ENCODE peak calls at places on chromosome 10, in nine cellular contexts. K, N, R, M, Y, G, E, P and J are unnamed samples.

GRCh38 chr10:96998329-96998888 is 166.3 kb downstream of the LCOR start:
- DNase-seq in Y (no peak), G (peak; percentile 72), E (no peak), K (no peak), M (no peak), R (peak; percentile 51), N (peak; percentile 68), P (no peak), J (no peak)

GRCh38 chr10:116888380-116889055 is 39.2 kb downstream of the ENO4 start:
- DNase-seq in P (no peak), K (no peak), Y (peak; percentile 27), E (no peak), R (peak; percentile 86), N (peak; percentile 73), M (no peak), G (peak; percentile 55), J (no peak)

GRCh38 chr10:99870051-99870730 is 87.8 kb downstream of the ABCC2 start:
- DNase-seq in G (no peak), M (no peak), P (peak; percentile 15), Y (no peak), E (no peak), N (no peak), R (peak; percentile 49), K (no peak), J (no peak)

GRCh38 chr10:99993994-99994689 is 15.6 kb downstream of the DNMBP start:
- DNase-seq in R (peak; percentile 97), Y (no peak), M (peak; percentile 7), P (peak; percentile 81), G (no peak), N (peak; percentile 92), K (peak; percentile 66), E (no peak), J (peak; percentile 34)

GRCh38 chr10:59019603-59020002 is 156.8 kb upstream of the PHYHIPL start:
- DNase-seq in G (no peak), M (no peak), K (no peak), P (no peak), Y (no peak), E (no peak), R (no peak), N (peak; percentile 23), J (no peak)

GRCh38 chr10:649798-650690 is 39.4 kb downstream of the DIP2C start:
- DNase-seq in R (no peak), K (no peak), P (no peak), M (no peak), Y (no peak), E (no peak), N (no peak), G (peak; percentile 47), J (no peak)

GRCh38 chr10:71483135-71483534 is 86.4 kb downstream of the CDH23 start:
- DNase-seq in E (no peak), M (no peak), G (no peak), K (no peak), N (no peak), R (no peak), Y (no peak), P (no peak), J (no peak)

GRCh38 chr10:48444861-48445841 is 138.7 kb downstream of the MAPK8 start:
- DNase-seq in Y (no peak), E (no peak), P (no peak), M (no peak), K (no peak), R (peak; percentile 20), G (no peak), N (peak; percentile 12), J (peak; percentile 86)

GRCh38 chr10:99236627-99237309 is 1.1 kb upstream of the HPSE2 start:
- DNase-seq in G (no peak), M (no peak), P (no peak), R (no peak), E (peak; percentile 17), N (no peak), K (no peak), Y (no peak), J (no peak)

GRCh38 chr10:22803201-22803895 is 89.0 kb upstream of the PIP4K2A start:
- DNase-seq in K (no peak), N (peak; percentile 52), M (no peak), Y (no peak), E (no peak), P (no peak), G (no peak), R (peak; percentile 74), J (no peak)

GRCh38 chr10:27152687-27153086 is 1.5 kb downstream of the YME1L1 start:
- DNase-seq in P (no peak), K (no peak), R (no peak), Y (no peak), G (no peak), N (no peak), E (no peak), M (no peak), J (no peak)

GRCh38 chr10:22727663-22728062 is 13.3 kb upstream of the PIP4K2A start:
- DNase-seq in P (no peak), M (no peak), N (no peak), G (no peak), Y (no peak), K (no peak), E (no peak), R (no peak), J (no peak)

GRCh38 chr10:129888784-129889616 is 75.1 kb downstream of the EBF3 start:
- DNase-seq in N (peak; percentile 64), R (peak; percentile 47), P (peak; percentile 26), M (no peak), E (peak; percentile 84), G (no peak), K (peak; percentile 47), Y (peak; percentile 91), J (peak; percentile 40)

GRCh38 chr10:58475322-58476277 is 37.1 kb upstream of the BICC1 start:
- DNase-seq in R (peak; percentile 48), G (no peak), E (no peak), K (no peak), N (peak; percentile 86), Y (no peak), M (no peak), P (no peak), J (no peak)

GRCh38 chr10:100531761-100532160 is 2.1 kb upstream of the NDUFB8 start:
- DNase-seq in E (no peak), N (no peak), M (no peak), R (no peak), G (no peak), Y (no peak), K (no peak), P (peak; percentile 58), J (no peak)

GRCh38 chr10:43998021-43998809 is 349.5 kb upstream of the ZNF32 start:
- DNase-seq in Y (no peak), K (no peak), P (no peak), N (peak; percentile 72), M (no peak), E (no peak), G (no peak), R (no peak), J (no peak)

GRCh38 chr10:124308811-124309210 is 109.9 kb downstream of the OAT start:
- DNase-seq in Y (no peak), E (no peak), K (no peak), P (no peak), R (no peak), N (no peak), M (no peak), G (no peak), J (no peak)

GRCh38 chr10:22322663-22323160 is 1.8 kb downstream of the BMI1 start:
- DNase-seq in P (no peak), M (no peak), K (no peak), Y (no peak), R (no peak), G (no peak), E (no peak), N (no peak), J (peak; percentile 9)

GRCh38 chr10:123943307-123943706 is 51.7 kb upstream of the CPXM2 start:
- DNase-seq in R (no peak), P (no peak), N (no peak), M (no peak), G (no peak), Y (no peak), K (no peak), E (no peak), J (no peak)

GRCh38 chr10:119786117-119786769 is 60.4 kb downstream of the INPP5F start:
- DNase-seq in G (peak; percentile 30), P (no peak), Y (peak; percentile 54), N (peak; percentile 78), E (no peak), K (no peak), M (no peak), R (peak; percentile 28), J (peak; percentile 23)

GRCh38 chr10:60646966-60647796 is 131.1 kb upstream of the CDK1 start:
- DNase-seq in R (peak; percentile 65), E (peak; percentile 33), Y (no peak), M (no peak), N (peak; percentile 80), G (peak; percentile 38), P (peak; percentile 64), K (peak; percentile 63), J (peak; percentile 58)

GRCh38 chr10:94008526-94008925 is 14.8 kb downstream of the PLCE1 start:
- DNase-seq in P (no peak), M (no peak), Y (no peak), N (no peak), E (no peak), K (no peak), G (no peak), R (no peak), J (no peak)

GRCh38 chr10:60413306-60414012 is 23.8 kb upstream of the ANK3 start:
- DNase-seq in M (no peak), G (no peak), N (no peak), Y (no peak), P (no peak), R (no peak), E (no peak), K (no peak), J (no peak)

GRCh38 chr10:35641430-35642015 is 573 bp downstream of the FZD8 start:
- DNase-seq in N (peak; percentile 49), K (peak; percentile 48), P (peak; percentile 36), Y (peak; percentile 28), G (no peak), E (peak; percentile 61), R (peak; percentile 56), M (no peak), J (peak; percentile 41)

GRCh38 chr10:70324341-70324861 is 40.6 kb upstream of the NPFFR1 start:
- DNase-seq in R (no peak), E (peak; percentile 32), K (peak; percentile 81), M (no peak), N (no peak), Y (peak; percentile 44), G (no peak), P (peak; percentile 27), J (no peak)

GRCh38 chr10:11598749-11599396 is 12.6 kb downstream of the USP6NL start:
- DNase-seq in E (no peak), P (no peak), K (no peak), G (no peak), M (no peak), R (no peak), N (no peak), Y (no peak), J (peak; percentile 25)